ENCODE peak calls at places on chromosomes 12 and 14, in six cellular contexts. One of them, this sample, is unnamed.

GRCh38 chr12:83474369-83474768 is 787.7 kb downstream of the TMTC2 start:
- DNase-seq in sigmoid colon: no peak
- DNase-seq in endothelial cell of umbilical vein: no peak
- DNase-seq in esophagus muscularis mucosa: no peak
- DNase-seq in HCT116: no peak
- DNase-seq in HepG2: no peak
- DNase-seq in this sample: no peak

GRCh38 chr12:68397566-68398158 is 65.5 kb upstream of the MDM1 start:
- DNase-seq in esophagus muscularis mucosa: peak
- DNase-seq in sigmoid colon: no peak
- DNase-seq in HCT116: no peak
- DNase-seq in endothelial cell of umbilical vein: peak
- DNase-seq in HepG2: no peak
- DNase-seq in this sample: no peak

GRCh38 chr12:131775124-131775903 is 52.9 kb upstream of the MMP17 start:
- DNase-seq in HepG2: no peak
- DNase-seq in esophagus muscularis mucosa: no peak
- DNase-seq in HCT116: no peak
- DNase-seq in sigmoid colon: no peak
- DNase-seq in endothelial cell of umbilical vein: no peak
- DNase-seq in this sample: no peak

GRCh38 chr12:120007272-120007671 is 18.2 kb downstream of the BICDL1 start:
- DNase-seq in esophagus muscularis mucosa: no peak
- DNase-seq in HCT116: no peak
- DNase-seq in HepG2: no peak
- DNase-seq in sigmoid colon: no peak
- DNase-seq in endothelial cell of umbilical vein: no peak
- DNase-seq in this sample: no peak

GRCh38 chr14:100679707-100680438 is 46.8 kb upstream of the DLK1 start:
- DNase-seq in HepG2: peak
- DNase-seq in HCT116: no peak
- DNase-seq in sigmoid colon: peak
- DNase-seq in esophagus muscularis mucosa: no peak
- DNase-seq in endothelial cell of umbilical vein: no peak
- DNase-seq in this sample: no peak

GRCh38 chr14:77301103-77301502 is 19.6 kb downstream of the POMT2 start:
- DNase-seq in esophagus muscularis mucosa: no peak
- DNase-seq in endothelial cell of umbilical vein: peak
- DNase-seq in HCT116: peak
- DNase-seq in HepG2: peak
- DNase-seq in sigmoid colon: peak
- DNase-seq in this sample: no peak

GRCh38 chr14:45972416-45972815 is 679.2 kb downstream of the RPL10L start:
- DNase-seq in endothelial cell of umbilical vein: no peak
- DNase-seq in HepG2: no peak
- DNase-seq in sigmoid colon: no peak
- DNase-seq in esophagus muscularis mucosa: no peak
- DNase-seq in HCT116: no peak
- DNase-seq in this sample: no peak

GRCh38 chr14:32826404-32827082 is 112.1 kb upstream of the NPAS3 start:
- DNase-seq in HepG2: no peak
- DNase-seq in sigmoid colon: no peak
- DNase-seq in HCT116: no peak
- DNase-seq in esophagus muscularis mucosa: no peak
- DNase-seq in endothelial cell of umbilical vein: no peak
- DNase-seq in this sample: no peak

GRCh38 chr12:15693233-15693911 is 95.8 kb downstream of the EPS8 start:
- DNase-seq in HCT116: no peak
- DNase-seq in HepG2: no peak
- DNase-seq in endothelial cell of umbilical vein: no peak
- DNase-seq in sigmoid colon: no peak
- DNase-seq in esophagus muscularis mucosa: no peak
- DNase-seq in this sample: no peak

GRCh38 chr12:2264622-2265306 is 212.0 kb downstream of the CACNA1C start:
- DNase-seq in HepG2: no peak
- DNase-seq in sigmoid colon: no peak
- DNase-seq in HCT116: no peak
- DNase-seq in esophagus muscularis mucosa: no peak
- DNase-seq in endothelial cell of umbilical vein: no peak
- DNase-seq in this sample: no peak

GRCh38 chr12:69925291-69925690 is 100.3 kb downstream of the MYRFL start:
- DNase-seq in HCT116: no peak
- DNase-seq in sigmoid colon: no peak
- DNase-seq in endothelial cell of umbilical vein: no peak
- DNase-seq in HepG2: peak
- DNase-seq in esophagus muscularis mucosa: no peak
- DNase-seq in this sample: no peak

GRCh38 chr12:131129839-131130238 is 176.1 kb downstream of the ADGRD1 start:
- DNase-seq in esophagus muscularis mucosa: no peak
- DNase-seq in sigmoid colon: peak
- DNase-seq in HCT116: no peak
- DNase-seq in endothelial cell of umbilical vein: no peak
- DNase-seq in HepG2: no peak
- DNase-seq in this sample: peak

GRCh38 chr14:54500744-54501143 is 9.0 kb upstream of the CGRRF1 start:
- DNase-seq in sigmoid colon: no peak
- DNase-seq in HepG2: no peak
- DNase-seq in HCT116: no peak
- DNase-seq in esophagus muscularis mucosa: no peak
- DNase-seq in endothelial cell of umbilical vein: no peak
- DNase-seq in this sample: no peak

GRCh38 chr12:93043192-93043876 is 114.2 kb upstream of the EEA1 start:
- DNase-seq in sigmoid colon: no peak
- DNase-seq in HCT116: no peak
- DNase-seq in HepG2: no peak
- DNase-seq in esophagus muscularis mucosa: peak
- DNase-seq in endothelial cell of umbilical vein: no peak
- DNase-seq in this sample: no peak

GRCh38 chr12:93041416-93041815 is 112.3 kb upstream of the EEA1 start:
- DNase-seq in HCT116: no peak
- DNase-seq in esophagus muscularis mucosa: peak
- DNase-seq in endothelial cell of umbilical vein: no peak
- DNase-seq in HepG2: no peak
- DNase-seq in sigmoid colon: no peak
- DNase-seq in this sample: no peak

GRCh38 chr12:93042684-93043083 is 113.6 kb upstream of the EEA1 start:
- DNase-seq in sigmoid colon: no peak
- DNase-seq in esophagus muscularis mucosa: peak
- DNase-seq in HCT116: no peak
- DNase-seq in HepG2: no peak
- DNase-seq in endothelial cell of umbilical vein: no peak
- DNase-seq in this sample: no peak

GRCh38 chr12:93042283-93042682 is 113.2 kb upstream of the EEA1 start:
- DNase-seq in endothelial cell of umbilical vein: no peak
- DNase-seq in sigmoid colon: no peak
- DNase-seq in esophagus muscularis mucosa: peak
- DNase-seq in HCT116: no peak
- DNase-seq in HepG2: no peak
- DNase-seq in this sample: no peak

DNA sequence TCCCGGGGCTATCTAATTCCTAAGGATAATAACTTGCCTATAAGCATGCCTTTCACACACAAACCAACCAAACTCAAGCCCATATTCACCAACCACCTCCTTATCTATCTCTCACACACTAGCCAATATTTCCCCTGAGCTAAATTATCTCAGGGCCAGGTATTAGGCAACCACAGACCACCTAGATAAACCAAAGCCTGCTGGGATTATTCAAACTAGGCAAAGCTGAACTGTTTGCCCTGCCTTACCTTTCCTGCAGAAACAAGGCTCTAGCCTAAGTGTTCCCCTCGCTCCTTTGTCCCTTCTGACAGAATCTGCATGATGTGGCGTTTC is 114.7 kb upstream of the EEA1 start:
- DNase-seq in endothelial cell of umbilical vein: no peak
- DNase-seq in esophagus muscularis mucosa: no peak
- DNase-seq in sigmoid colon: no peak
- DNase-seq in HepG2: no peak
- DNase-seq in HCT116: no peak
- DNase-seq in this sample: no peak
- TF ChIP-seq POLR2AphosphoS5 in endothelial cell of umbilical vein: no peak
- TF ChIP-seq POLR2AphosphoS5 in esophagus muscularis mucosa: no peak
- TF ChIP-seq POLR2AphosphoS5 in sigmoid colon: no peak
- TF ChIP-seq POLR2AphosphoS5 in HepG2: no peak
- TF ChIP-seq POLR2AphosphoS5 in HCT116: no peak
- TF ChIP-seq POLR2AphosphoS5 in this sample: no peak

DNA sequence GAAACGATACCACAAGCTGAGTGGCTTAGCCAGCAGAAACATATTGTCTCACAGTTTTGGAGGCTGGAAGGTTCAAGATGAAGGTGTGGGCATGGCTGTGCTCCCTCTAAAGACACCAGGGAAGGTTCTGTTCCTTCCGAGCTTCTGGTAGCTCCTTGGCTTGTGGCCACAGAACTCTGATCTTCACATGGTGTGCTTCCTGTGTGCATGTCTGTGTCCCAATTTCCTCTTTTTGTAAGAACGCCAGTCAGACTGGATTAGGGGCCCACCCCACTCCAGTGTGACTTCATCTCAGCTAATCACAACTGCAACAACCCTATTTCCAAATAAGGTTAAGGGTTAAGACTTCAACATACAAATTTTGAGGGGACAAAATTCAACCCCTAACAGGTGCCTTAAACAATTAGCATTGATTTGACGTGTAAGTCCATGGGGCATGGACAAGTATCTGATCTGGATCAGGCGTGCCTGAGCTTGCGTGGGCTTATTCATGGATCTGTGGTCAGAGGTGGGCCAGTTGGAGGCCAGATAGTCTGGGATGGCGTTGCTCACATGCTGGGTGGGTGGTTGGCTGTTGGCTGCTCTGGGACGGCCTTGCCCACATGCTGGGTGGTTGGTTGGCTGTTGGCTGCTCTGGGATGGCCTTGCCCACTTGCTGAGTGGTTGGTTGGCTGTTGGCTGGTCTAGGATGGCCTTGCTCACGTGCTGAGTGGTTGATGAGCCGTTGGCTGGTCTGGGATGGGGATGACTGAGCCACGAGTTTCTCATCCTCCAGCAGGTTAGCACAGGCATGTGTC is 88.5 kb downstream of the LGMN start:
- DNase-seq in sigmoid colon: no peak
- DNase-seq in endothelial cell of umbilical vein: no peak
- DNase-seq in esophagus muscularis mucosa: no peak
- DNase-seq in HCT116: no peak
- DNase-seq in HepG2: no peak
- DNase-seq in this sample: no peak
- TF ChIP-seq POLR2A in sigmoid colon: no peak
- TF ChIP-seq POLR2A in endothelial cell of umbilical vein: no peak
- TF ChIP-seq POLR2A in esophagus muscularis mucosa: no peak
- TF ChIP-seq POLR2A in HCT116: no peak
- TF ChIP-seq POLR2A in HepG2: no peak
- TF ChIP-seq POLR2A in this sample: no peak

GRCh38 chr12:114405449-114406271 is at the start of gene TBX5:
- DNase-seq in esophagus muscularis mucosa: no peak
- DNase-seq in sigmoid colon: no peak
- DNase-seq in HepG2: no peak
- DNase-seq in endothelial cell of umbilical vein: no peak
- DNase-seq in HCT116: no peak
- DNase-seq in this sample: no peak
- H3K27ac ChIP-seq in esophagus muscularis mucosa: peak
- H3K27ac ChIP-seq in sigmoid colon: no peak
- H3K27ac ChIP-seq in HepG2: no peak
- H3K27ac ChIP-seq in endothelial cell of umbilical vein: no peak
- H3K27ac ChIP-seq in HCT116: no peak
- H3K27ac ChIP-seq in this sample: no peak

GRCh38 chr14:106346084-106346483 is 819.7 kb downstream of the TMEM121 start:
- DNase-seq in esophagus muscularis mucosa: no peak
- DNase-seq in HCT116: no peak
- DNase-seq in sigmoid colon: no peak
- DNase-seq in endothelial cell of umbilical vein: no peak
- DNase-seq in HepG2: no peak
- DNase-seq in this sample: no peak
- TF ChIP-seq POLR2AphosphoS5 in esophagus muscularis mucosa: no peak
- TF ChIP-seq POLR2AphosphoS5 in HCT116: no peak
- TF ChIP-seq POLR2AphosphoS5 in sigmoid colon: no peak
- TF ChIP-seq POLR2AphosphoS5 in endothelial cell of umbilical vein: no peak
- TF ChIP-seq POLR2AphosphoS5 in HepG2: no peak
- TF ChIP-seq POLR2AphosphoS5 in this sample: no peak

DNA sequence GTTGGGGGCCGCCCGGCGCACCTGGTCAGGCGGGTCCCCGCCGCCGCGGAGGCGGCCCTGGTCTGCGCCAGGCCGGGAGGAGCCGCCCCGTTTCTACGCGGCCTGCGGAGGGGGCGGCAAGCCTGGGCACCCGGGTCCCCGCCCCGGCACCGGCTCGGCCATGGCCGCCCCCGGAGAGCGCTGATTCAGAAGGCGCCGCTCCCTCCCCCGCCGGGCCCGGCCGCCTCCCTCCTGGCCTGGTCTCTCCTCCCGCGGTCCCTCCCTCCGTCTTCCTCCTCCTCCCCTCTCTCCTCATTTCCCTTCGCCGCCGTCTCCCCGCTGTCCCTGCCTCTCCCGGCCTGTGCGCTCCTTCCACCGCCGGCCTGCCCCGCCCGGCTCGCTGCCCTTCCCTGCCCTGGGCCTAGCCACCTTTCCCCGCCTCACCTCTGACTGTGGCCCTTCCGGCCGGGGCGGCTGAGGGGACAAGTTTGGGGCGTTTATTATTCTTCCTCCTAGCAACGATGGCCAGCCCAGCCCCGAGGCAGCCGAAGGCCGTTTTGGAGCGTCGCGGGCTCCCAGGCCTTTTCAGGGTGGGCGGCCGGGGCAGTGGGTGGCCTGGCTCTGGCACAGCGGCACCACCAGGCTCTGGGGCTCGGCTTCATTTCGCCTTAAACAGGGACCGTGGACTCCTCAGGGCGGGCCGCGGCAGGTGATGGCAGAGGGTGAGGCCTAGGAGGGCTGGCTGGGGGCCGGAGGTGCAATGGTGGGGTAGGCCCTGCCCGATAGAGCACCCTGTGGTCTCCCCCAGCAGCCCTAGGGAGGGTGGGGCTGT is 768 bp downstream of the CEP170B start:
- DNase-seq in HCT116: peak
- DNase-seq in endothelial cell of umbilical vein: peak
- DNase-seq in esophagus muscularis mucosa: no peak
- DNase-seq in sigmoid colon: peak
- DNase-seq in HepG2: no peak
- DNase-seq in this sample: no peak
- TF ChIP-seq POLR2A in HCT116: no peak
- TF ChIP-seq POLR2A in endothelial cell of umbilical vein: peak
- TF ChIP-seq POLR2A in esophagus muscularis mucosa: no peak
- TF ChIP-seq POLR2A in sigmoid colon: no peak
- TF ChIP-seq POLR2A in HepG2: no peak
- TF ChIP-seq POLR2A in this sample: no peak

DNA sequence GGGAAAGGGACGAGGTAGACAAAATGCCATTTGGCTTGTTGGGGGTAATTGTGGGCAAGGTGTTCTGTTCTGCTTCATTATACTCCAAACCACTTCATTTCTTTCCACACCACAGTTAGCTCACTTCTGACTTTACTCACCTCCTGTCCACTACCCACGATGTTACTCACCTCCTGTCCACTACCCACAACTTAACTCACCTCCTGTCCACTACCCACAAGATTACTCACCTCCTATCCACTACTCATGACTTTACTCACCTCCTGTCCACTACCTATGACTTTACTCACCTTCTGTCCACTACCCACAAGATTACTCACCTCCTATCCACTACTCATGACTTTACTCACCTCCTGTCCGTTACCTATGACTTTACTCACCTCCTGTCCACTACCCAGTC is 10.1 kb upstream of the TWF1 start:
- DNase-seq in HCT116: no peak
- DNase-seq in HepG2: no peak
- DNase-seq in endothelial cell of umbilical vein: no peak
- DNase-seq in esophagus muscularis mucosa: no peak
- DNase-seq in sigmoid colon: no peak
- DNase-seq in this sample: no peak
- H3K27ac ChIP-seq in HCT116: no peak
- H3K27ac ChIP-seq in HepG2: no peak
- H3K27ac ChIP-seq in endothelial cell of umbilical vein: no peak
- H3K27ac ChIP-seq in esophagus muscularis mucosa: no peak
- H3K27ac ChIP-seq in sigmoid colon: no peak
- H3K27ac ChIP-seq in this sample: no peak

This sample was measured in vagina.